ENCODE peak calls at places on chromosomes 2 and 18, in six cellular contexts. U is Peyer's patch; W is heart right ventricle; O is CD8-positive, alpha-beta T cell; T is brain microvascular endothelial cell; N is transverse colon. E is an unnamed sample.
A peak's percentile ranks its signal among the peaks of the same experiment; 100 is the strongest.

GRCh38 chr2:64063924-64064331 is 44.7 kb upstream of the VPS54 start:
- DNase-seq in U (no peak), W (no peak), O (no peak), T (peak; percentile 76), N (no peak), E (no peak)

GRCh38 chr18:45324489-45325111 is 290.7 kb upstream of the SLC14A2 start:
- DNase-seq in U (no peak), W (peak; percentile 48), O (no peak), T (peak; percentile 23), N (peak; percentile 20), E (no peak)

GRCh38 chr18:3340682-3341097 is 78.8 kb downstream of the MYL12B start:
- DNase-seq in U (no peak), W (no peak), O (no peak), T (no peak), N (no peak), E (no peak)

GRCh38 chr2:149320362-149320761 is 10.0 kb upstream of the LYPD6 start:
- DNase-seq in U (no peak), W (peak; percentile 6), O (no peak), T (no peak), N (no peak), E (no peak)

GRCh38 chr2:25700221-25700660 is 26.9 kb upstream of the DTNB start:
- DNase-seq in U (no peak), W (no peak), O (peak; percentile 7), T (peak; percentile 32), N (no peak), E (no peak)

GRCh38 chr18:62280058-62280457 is 45.1 kb upstream of the TNFRSF11A start:
- DNase-seq in U (no peak), W (no peak), O (no peak), T (no peak), N (no peak), E (no peak)

GRCh38 chr2:12721571-12722444 is 5.1 kb downstream of the TRIB2 start:
- DNase-seq in U (no peak), W (no peak), O (no peak), T (peak; percentile 87), N (no peak), E (no peak)

GRCh38 chr18:3248670-3249359 is 1.2 kb downstream of the MYL12A start:
- DNase-seq in U (peak; percentile 37), W (no peak), O (no peak), T (no peak), N (peak; percentile 57), E (no peak)

GRCh38 chr18:78571063-78571785 is 408.4 kb upstream of the SALL3 start:
- DNase-seq in U (no peak), W (no peak), O (no peak), T (no peak), N (no peak), E (no peak)

GRCh38 chr2:213015387-213016165 is 135.8 kb downstream of the IKZF2 start:
- DNase-seq in U (no peak), W (no peak), O (no peak), T (no peak), N (no peak), E (no peak)

GRCh38 chr18:69839497-69839896 is 108.2 kb downstream of the CD226 start:
- DNase-seq in U (no peak), W (no peak), O (no peak), T (no peak), N (no peak), E (no peak)

GRCh38 chr2:165718811-165719210 is 75.2 kb downstream of the GALNT3 start:
- DNase-seq in U (no peak), W (no peak), O (no peak), T (no peak), N (no peak), E (peak; percentile 30)

GRCh38 chr2:71716697-71717624 is 263.6 kb downstream of the DYSF start:
- DNase-seq in U (peak; percentile 29), W (peak; percentile 93), O (no peak), T (peak; percentile 78), N (peak; percentile 59), E (no peak)

GRCh38 chr2:105787376-105788318 is 42.9 kb downstream of the NCK2 start:
- DNase-seq in U (peak; percentile 74), W (no peak), O (no peak), T (no peak), N (no peak), E (no peak)

GRCh38 chr2:196086517-196087368 is 18.1 kb upstream of the DNAH7 start:
- DNase-seq in U (no peak), W (no peak), O (no peak), T (no peak), N (no peak), E (no peak)

GRCh38 chr2:138707424-138708074 is 72.6 kb downstream of the NXPH2 start:
- DNase-seq in U (no peak), W (no peak), O (no peak), T (peak; percentile 12), N (no peak), E (no peak)

GRCh38 chr2:467101-467500 is 179.2 kb upstream of the ALKAL2 start:
- DNase-seq in U (no peak), W (no peak), O (no peak), T (no peak), N (no peak), E (no peak)

GRCh38 chr2:27776097-27776496 is 4.6 kb downstream of the MRPL33 start:
- DNase-seq in U (no peak), W (peak; percentile 37), O (no peak), T (no peak), N (peak; percentile 33), E (no peak)

GRCh38 chr2:229408356-229408755 is 137.3 kb upstream of the PID1 start:
- DNase-seq in U (no peak), W (no peak), O (no peak), T (peak; percentile 87), N (peak; percentile 47), E (no peak)

GRCh38 chr2:53209679-53210473 is 557.7 kb upstream of the CHAC2 start:
- DNase-seq in U (no peak), W (no peak), O (no peak), T (no peak), N (no peak), E (no peak)

GRCh38 chr2:200308001-200308400 is 1.5 kb downstream of the SPATS2L start:
- DNase-seq in U (no peak), W (no peak), O (no peak), T (no peak), N (no peak), E (no peak)

GRCh38 chr18:8654482-8655451 is 45.5 kb downstream of the RAB12 start:
- DNase-seq in U (no peak), W (no peak), O (no peak), T (no peak), N (no peak), E (no peak)

GRCh38 chr2:20618886-20619521 is 31.9 kb downstream of the HS1BP3 start:
- DNase-seq in U (no peak), W (no peak), O (no peak), T (no peak), N (peak; percentile 7), E (no peak)
- H3K27ac ChIP-seq in U (peak overlapping the region; percentile 97), W (peak overlapping the region; percentile 98), O (no peak overlapping the region), T (no peak overlapping the region), N (peak overlapping the region; percentile 90), E (peak overlapping the region; percentile 97)

DNA sequence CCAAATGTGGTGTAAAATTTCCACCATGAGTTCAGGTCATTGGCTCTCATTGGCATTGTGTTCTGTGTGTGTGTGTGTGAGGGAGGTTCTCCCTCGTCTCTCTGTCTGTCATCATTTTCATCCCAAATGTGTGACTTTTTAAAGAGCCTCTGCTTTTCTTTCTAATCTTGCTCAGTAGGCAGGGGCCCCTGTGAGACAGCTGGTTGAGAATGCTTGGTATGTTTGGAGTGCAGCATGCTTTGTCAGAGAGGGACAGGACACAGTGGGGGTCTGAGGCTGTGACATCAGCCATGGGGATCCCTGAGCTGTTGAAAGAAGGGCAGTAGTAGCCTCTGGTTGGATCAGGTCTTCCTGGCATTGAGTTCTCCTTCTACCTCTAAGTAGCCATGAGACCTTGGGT is 10.6 kb downstream of the PTPRM start:
- DNase-seq in U (no peak), W (no peak), O (no peak), T (peak; percentile 91), N (no peak), E (no peak)
- H3K4me3 ChIP-seq in U (no peak overlapping the region), W (no peak overlapping the region), O (no peak overlapping the region), T (no peak overlapping the region), N (no peak overlapping the region), E (no peak overlapping the region)

GRCh38 chr18:33761363-33761762 is 183.3 kb downstream of the ASXL3 start:
- DNase-seq in U (no peak), W (no peak), O (no peak), T (peak; percentile 39), N (no peak), E (no peak)
- TF ChIP-seq CTCF in U (peak; percentile 46), W (peak; percentile 44), O (no peak), T (peak; percentile 54), N (peak; percentile 17), E (peak; percentile 72)

GRCh38 chr2:181528441-181528840 is 71.3 kb downstream of the ITGA4 start:
- DNase-seq in U (no peak), W (no peak), O (no peak), T (no peak), N (no peak), E (no peak)

GRCh38 chr2:181523756-181524155 is 66.6 kb downstream of the ITGA4 start:
- DNase-seq in U (no peak), W (no peak), O (no peak), T (no peak), N (no peak), E (no peak)

GRCh38 chr2:181526014-181526413 is 68.8 kb downstream of the ITGA4 start:
- DNase-seq in U (no peak), W (no peak), O (no peak), T (no peak), N (no peak), E (no peak)

DNA sequence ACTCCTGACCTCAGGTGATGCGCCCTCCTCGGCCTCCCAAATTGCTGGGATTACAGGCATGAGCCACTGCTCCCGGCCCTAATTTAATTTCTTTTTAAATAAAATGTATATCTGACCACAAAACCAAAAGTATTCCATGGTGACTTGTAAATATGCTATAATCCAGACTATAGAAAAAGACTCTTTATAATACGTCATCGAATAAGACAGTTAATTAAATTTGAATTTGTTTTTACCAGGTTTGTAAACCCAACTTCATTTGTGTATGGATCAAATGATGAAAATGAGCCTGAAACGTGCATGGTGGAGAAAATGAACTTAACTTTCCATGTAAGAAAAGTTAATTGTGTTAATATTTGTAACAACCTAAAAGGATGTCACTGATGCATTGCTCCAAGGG is 69.9 kb downstream of the ITGA4 start:
- DNase-seq in U (no peak), W (no peak), O (no peak), T (no peak), N (no peak), E (no peak)
- H3K27ac ChIP-seq in U (no peak overlapping the region), W (no peak overlapping the region), O (no peak overlapping the region), T (no peak overlapping the region), N (no peak overlapping the region), E (no peak overlapping the region)

GRCh38 chr2:159521272-159521671 is 95.1 kb downstream of the BAZ2B start:
- DNase-seq in U (no peak), W (no peak), O (no peak), T (no peak), N (no peak), E (no peak)

GRCh38 chr2:159513745-159514144 is 102.6 kb downstream of the BAZ2B start:
- DNase-seq in U (no peak), W (no peak), O (no peak), T (no peak), N (no peak), E (no peak)

GRCh38 chr2:159518321-159519005 is 97.9 kb downstream of the BAZ2B start:
- DNase-seq in U (no peak), W (no peak), O (no peak), T (no peak), N (no peak), E (no peak)

GRCh38 chr2:159515482-159515881 is 100.9 kb downstream of the BAZ2B start:
- DNase-seq in U (no peak), W (no peak), O (no peak), T (no peak), N (no peak), E (no peak)

GRCh38 chr2:159516241-159516758 is 100.0 kb downstream of the BAZ2B start:
- DNase-seq in U (no peak), W (no peak), O (no peak), T (peak; percentile 5), N (peak; percentile 23), E (no peak)
- H3K4me3 ChIP-seq in U (peak overlapping the region; percentile 36), W (peak overlapping the region; percentile 28), O (peak overlapping the region; percentile 48), T (peak overlapping the region; percentile 47), N (peak overlapping the region; percentile 30), E (peak overlapping the region; percentile 35)